ENCODE peak calls at places on chromosomes 6 and 20, in ten cellular contexts. E is stomach, P is K562, O is suprapubic skin, Q is SK-N-SH, I is HepG2, U is H1, W is GM12878, R is upper lobe of left lung, A is transverse colon. X is an unnamed sample.
A peak's percentile ranks its signal among the peaks of the same experiment; 100 is the strongest.

GRCh38 chr20:24469116-24470030 is at the start of gene SYNDIG1:
- DNase-seq in O (no peak), W (no peak), R (peak; percentile 85), E (no peak), A (no peak), I (no peak), Q (peak; percentile 39), U (peak; percentile 84), P (no peak), X (no peak)

GRCh38 chr6:164753517-164753916 is 555.9 kb downstream of the C6orf118 start:
- DNase-seq in E (no peak), U (no peak), R (no peak), Q (no peak), O (no peak), A (no peak), P (no peak), I (no peak), W (no peak), X (peak; percentile 60)

GRCh38 chr6:147724454-147724853 is 216.0 kb downstream of the SAMD5 start:
- DNase-seq in I (no peak), R (no peak), O (no peak), A (no peak), U (no peak), E (no peak), P (no peak), W (no peak), Q (no peak), X (no peak)

GRCh38 chr6:102742033-102742432 is 1348.5 kb downstream of the GRIK2 start:
- DNase-seq in I (no peak), A (no peak), R (no peak), E (no peak), U (no peak), P (no peak), Q (no peak), W (no peak), O (no peak), X (no peak)

GRCh38 chr6:56765494-56765893 is 122.8 kb upstream of the DST start:
- DNase-seq in W (no peak), Q (no peak), I (no peak), A (no peak), U (no peak), P (no peak), O (no peak), R (no peak), E (no peak), X (no peak)

GRCh38 chr6:22929228-22929627 is 359.9 kb downstream of the HDGFL1 start:
- DNase-seq in E (no peak), P (no peak), Q (no peak), W (no peak), I (no peak), A (no peak), U (no peak), R (no peak), O (no peak), X (no peak)

GRCh38 chr6:135936606-135937005 is 85.1 kb downstream of the PDE7B start:
- DNase-seq in W (no peak), O (no peak), P (no peak), A (no peak), R (no peak), I (no peak), Q (no peak), U (no peak), E (no peak), X (no peak)

GRCh38 chr20:35479798-35480197 is 24.4 kb downstream of the CEP250 start:
- DNase-seq in P (no peak), U (no peak), R (no peak), I (no peak), E (no peak), W (no peak), Q (no peak), O (no peak), A (no peak), X (no peak)

GRCh38 chr6:90035047-90035678 is 140.9 kb downstream of the GJA10 start:
- DNase-seq in W (no peak), E (no peak), I (no peak), O (no peak), P (no peak), A (no peak), R (no peak), Q (no peak), U (no peak), X (no peak)

GRCh38 chr6:32973934-32974333 is 5.5 kb downstream of the BRD2 start:
- DNase-seq in R (no peak), O (no peak), U (no peak), I (no peak), A (no peak), Q (peak; percentile 54), E (no peak), W (no peak), P (peak; percentile 66), X (peak; percentile 45)

GRCh38 chr20:658731-659291 is 5.8 kb upstream of the SRXN1 start:
- DNase-seq in U (no peak), Q (no peak), R (no peak), O (no peak), W (no peak), A (no peak), E (no peak), P (peak; percentile 19), I (no peak), X (no peak)

GRCh38 chr6:11315743-11316437 is 83.4 kb upstream of the NEDD9 start:
- DNase-seq in I (no peak), A (peak; percentile 42), U (no peak), E (no peak), R (no peak), O (no peak), Q (no peak), P (no peak), W (no peak), X (no peak)

GRCh38 chr6:146901940-146902816 is 302.0 kb upstream of the STXBP5 start:
- DNase-seq in E (no peak), A (no peak), O (no peak), U (no peak), P (no peak), I (peak; percentile 10), Q (no peak), W (no peak), R (no peak), X (no peak)

GRCh38 chr20:45218133-45218532 is 3.0 kb upstream of the SEMG2 start:
- DNase-seq in W (no peak), R (no peak), O (no peak), I (no peak), P (no peak), E (no peak), U (no peak), A (no peak), Q (no peak), X (no peak)

GRCh38 chr20:14853079-14853478 is 515.7 kb upstream of the FLRT3 start:
- DNase-seq in P (no peak), O (no peak), I (no peak), U (no peak), Q (no peak), E (no peak), W (peak; percentile 71), A (no peak), R (no peak), X (no peak)

DNA sequence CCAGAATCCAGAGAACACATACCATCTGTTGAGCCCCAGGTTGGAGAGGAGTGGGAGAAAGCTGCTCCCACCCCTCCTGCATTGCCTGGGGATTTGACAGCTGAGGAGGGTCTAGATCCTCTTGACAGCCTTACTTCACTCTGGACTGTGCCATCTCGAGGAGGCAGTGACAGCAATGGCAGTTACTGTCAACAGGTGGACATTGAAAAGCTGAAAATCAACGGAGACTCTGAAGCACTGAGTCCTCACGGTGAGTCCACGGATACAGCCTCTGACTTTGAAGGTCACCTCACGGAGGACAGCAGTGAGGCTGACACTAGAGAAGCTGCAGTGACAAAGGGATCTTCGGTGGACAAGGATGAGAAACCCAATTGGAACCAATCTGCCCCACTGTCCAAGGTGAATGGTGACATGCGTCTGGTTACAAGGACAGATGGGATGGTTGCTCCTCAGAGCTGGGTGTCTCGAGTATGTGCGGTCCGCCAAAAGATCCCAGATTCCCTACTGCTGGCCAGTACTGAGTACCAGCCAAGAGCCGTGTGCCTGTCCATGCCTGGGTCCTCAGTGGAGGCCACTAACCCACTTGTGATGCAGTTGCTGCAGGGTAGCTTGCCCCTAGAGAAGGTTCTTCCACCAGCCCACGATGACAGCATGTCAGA is 77.4 kb downstream of the ASXL1 start:
- DNase-seq in Q (peak; percentile 11), E (no peak), P (no peak), I (no peak), A (no peak), U (no peak), O (no peak), R (no peak), W (no peak), X (peak; percentile 55)
- H3K36me3 ChIP-seq in Q (peaks cover 72% of the 10 kb centered on the region), E (peaks cover 98% of the 10 kb centered on the region), P (peaks cover 88% of the 10 kb centered on the region), I (peaks cover 74% of the 10 kb centered on the region), A (peaks cover 12% of the 10 kb centered on the region), U (peaks cover 3% of the 10 kb centered on the region), O (peaks cover 88% of the 10 kb centered on the region), R (peaks cover 67% of the 10 kb centered on the region), W (peaks cover 46% of the 10 kb centered on the region), X (peaks cover 99% of the 10 kb centered on the region)

GRCh38 chr20:52303281-52303950 is 111.8 kb upstream of the ZFP64 start:
- DNase-seq in I (no peak), U (no peak), P (no peak), E (no peak), O (no peak), A (no peak), W (no peak), R (no peak), Q (no peak), X (no peak)
- TF ChIP-seq EP300 in I (no peak), U (no peak), P (no peak), E (no peak), O (no peak), A (no peak), W (no peak), R (no peak), Q (no peak), X (no peak)

DNA sequence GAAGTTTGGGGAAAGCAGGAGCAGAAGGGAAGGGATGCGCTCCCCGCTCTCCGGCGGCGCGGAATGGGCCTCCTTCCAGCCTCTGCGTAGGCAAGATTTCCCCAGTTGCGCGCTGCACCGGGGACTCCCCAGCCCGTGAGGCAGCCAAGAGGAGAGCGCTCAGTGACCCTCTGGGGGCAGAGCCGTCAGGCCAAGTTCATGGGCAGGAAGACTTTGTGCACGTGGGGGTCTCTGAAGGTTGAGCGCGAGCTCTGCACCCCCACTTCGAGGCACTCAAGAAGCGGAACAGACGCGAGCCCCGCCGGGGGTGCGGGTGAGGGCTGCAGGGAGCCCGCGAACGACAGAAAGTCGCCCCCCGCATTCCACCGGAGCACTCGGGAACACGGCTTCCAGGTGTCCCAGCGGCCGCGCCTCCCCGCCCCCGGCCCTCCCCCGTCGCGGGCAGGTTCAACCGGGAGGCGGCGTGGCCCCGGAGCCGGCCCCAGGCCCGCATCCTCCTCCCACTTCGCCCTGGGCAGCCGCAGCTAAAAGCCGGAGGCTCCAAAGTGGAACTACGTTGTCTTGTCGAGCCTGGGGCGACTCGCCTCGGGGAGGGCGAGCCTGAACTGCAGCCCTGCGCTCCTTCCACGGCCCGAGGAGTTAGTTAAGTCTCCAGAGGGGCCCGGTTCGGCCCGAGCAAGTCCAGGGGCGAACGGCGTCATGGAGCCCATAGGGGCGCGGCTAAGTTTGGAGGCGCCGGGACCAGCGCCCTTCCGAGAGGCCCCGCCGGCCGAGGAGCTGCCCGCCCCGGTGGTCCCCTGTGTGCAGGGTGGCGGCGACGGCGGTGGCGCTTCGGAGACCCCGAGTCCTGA is at the start of gene PPP1R3G:
- DNase-seq in R (peak; percentile 89), Q (peak; percentile 60), U (peak; percentile 75), I (no peak), E (no peak), P (no peak), W (no peak), O (no peak), A (peak; percentile 45), X (no peak)
- TF ChIP-seq POLR2AphosphoS5 in R (no peak), Q (no peak), U (no peak), I (no peak), E (no peak), P (no peak), W (no peak), O (no peak), A (no peak), X (no peak)

GRCh38 chr6:24930386-24930785 is 5.4 kb downstream of the RIPOR2 start:
- DNase-seq in E (no peak), P (no peak), A (no peak), O (no peak), Q (no peak), W (no peak), U (no peak), R (no peak), I (no peak), X (no peak)
- H3K36me3 ChIP-seq in E (no peaks in the 10 kb centered on the region), P (no peaks in the 10 kb centered on the region), A (no peaks in the 10 kb centered on the region), O (no peaks in the 10 kb centered on the region), Q (no peaks in the 10 kb centered on the region), W (no peaks in the 10 kb centered on the region), U (no peaks in the 10 kb centered on the region), R (no peaks in the 10 kb centered on the region), I (no peaks in the 10 kb centered on the region), X (no peaks in the 10 kb centered on the region)

X was measured in esophagus muscularis mucosa.